ENCODE peak calls at places on chromosomes 13 and 19, in six cellular contexts. L, Z, G, V, Y and X are unnamed samples.
A peak's percentile ranks its signal among the peaks of the same experiment; 100 is the strongest.

GRCh38 chr13:21465710-21466160 is 6.6 kb upstream of the ZDHHC20 start:
- DNase-seq in Y (peak; percentile 25), V (no peak), Z (no peak), L (no peak), G (no peak), X (no peak)

GRCh38 chr19:8731428-8732169 is 10.2 kb downstream of the OR2Z1 start:
- DNase-seq in Y (no peak), Z (no peak), L (no peak), G (no peak), V (peak; percentile 70), X (no peak)

GRCh38 chr13:66312312-66313087 is 917.6 kb downstream of the PCDH9 start:
- DNase-seq in V (no peak), G (peak; percentile 28), Y (peak; percentile 26), L (no peak), Z (no peak), X (no peak)

GRCh38 chr19:49113762-49114629 is at the start of gene LIN7B:
- DNase-seq in L (peak; percentile 73), Z (peak; percentile 72), Y (peak; percentile 71), G (peak; percentile 87), V (peak; percentile 95), X (peak; percentile 86)

GRCh38 chr13:84653915-84654534 is 771.8 kb upstream of the SLITRK1 start:
- DNase-seq in V (no peak), Y (no peak), Z (no peak), G (no peak), L (no peak), X (no peak)

GRCh38 chr19:38717051-38717450 is 27.2 kb downstream of the CAPN12 start:
- DNase-seq in G (no peak), V (no peak), Y (no peak), Z (no peak), L (no peak), X (no peak)

GRCh38 chr13:25300861-25301346 is 521 bp upstream of the NUP58 start:
- DNase-seq in V (no peak), G (peak; percentile 4), Y (peak; percentile 42), Z (no peak), L (no peak), X (no peak)

GRCh38 chr13:23871616-23872220 is 17.5 kb downstream of the MIPEP start:
- DNase-seq in Z (peak; percentile 43), L (no peak), G (peak; percentile 37), V (peak; percentile 38), Y (no peak), X (peak; percentile 12)

GRCh38 chr13:20161275-20161950 is 561 bp upstream of the GJA3 start:
- DNase-seq in Y (peak; percentile 54), L (no peak), G (no peak), Z (no peak), V (peak; percentile 83), X (peak; percentile 28)

GRCh38 chr13:59787679-59788078 is 376.0 kb downstream of the DIAPH3 start:
- DNase-seq in G (no peak), V (no peak), L (no peak), Z (no peak), Y (no peak), X (no peak)

GRCh38 chr19:10328558-10329429 is 4.5 kb downstream of the RAVER1 start:
- DNase-seq in V (no peak), L (no peak), Z (no peak), G (no peak), Y (no peak), X (no peak)

GRCh38 chr19:39436350-39436716 is 584 bp upstream of the RPS16 start:
- DNase-seq in Z (no peak), G (no peak), V (no peak), L (no peak), Y (no peak), X (no peak)